ENCODE peak calls at places on chromosome 9, in six cellular contexts. I, R, S, D, E and T are unnamed samples.

GRCh38 chr9:18906656-18907395 is 126.2 kb downstream of the SAXO1 start:
- DNase-seq in I (no peak), R (peak), S (no peak), D (peak), E (no peak), T (no peak)

GRCh38 chr9:135858491-135859185 is 48.7 kb downstream of the CAMSAP1 start:
- DNase-seq in I (no peak), R (no peak), S (no peak), D (peak), E (no peak), T (no peak)

GRCh38 chr9:32550046-32550608 is 2.0 kb upstream of the SMIM27 start:
- DNase-seq in I (no peak), R (no peak), S (no peak), D (peak), E (no peak), T (peak)

GRCh38 chr9:114425126-114425525 is 37.3 kb upstream of the AKNA start:
- DNase-seq in I (no peak), R (no peak), S (no peak), D (no peak), E (no peak), T (no peak)

GRCh38 chr9:5708414-5708813 is 79.5 kb downstream of the RIC1 start:
- DNase-seq in I (no peak), R (no peak), S (no peak), D (no peak), E (no peak), T (peak)

GRCh38 chr9:136901516-136902258 is 15.4 kb downstream of the TRAF2 start:
- DNase-seq in I (peak), R (peak), S (no peak), D (peak), E (no peak), T (no peak)

GRCh38 chr9:6692891-6693361 is 47.4 kb upstream of the GLDC start:
- DNase-seq in I (no peak), R (no peak), S (no peak), D (no peak), E (no peak), T (no peak)

GRCh38 chr9:136599811-136600660 is 54.2 kb upstream of the NOTCH1 start:
- DNase-seq in I (no peak), R (no peak), S (no peak), D (no peak), E (no peak), T (no peak)

GRCh38 chr9:104110509-104110908 is 16.4 kb downstream of the SMC2 start:
- DNase-seq in I (no peak), R (no peak), S (no peak), D (no peak), E (no peak), T (no peak)

GRCh38 chr9:135507104-135508035 is 6.9 kb downstream of the MRPS2 start:
- DNase-seq in I (peak), R (no peak), S (no peak), D (no peak), E (no peak), T (no peak)

GRCh38 chr9:97773723-97774122 is 76.6 kb upstream of the XPA start:
- DNase-seq in I (no peak), R (peak), S (no peak), D (peak), E (peak), T (peak)

GRCh38 chr9:99820330-99821186 is 1.1 kb upstream of the NR4A3 start:
- DNase-seq in I (peak), R (peak), S (peak), D (peak), E (peak), T (peak)

GRCh38 chr9:96232539-96233241 is 69.3 kb downstream of the HSD17B3 start:
- DNase-seq in I (peak), R (peak), S (peak), D (peak), E (peak), T (peak)

GRCh38 chr9:2559212-2560152 is 62.1 kb upstream of the VLDLR start:
- DNase-seq in I (peak), R (peak), S (peak), D (peak), E (peak), T (no peak)

GRCh38 chr9:97572196-97572891 is 60.8 kb downstream of the TSTD2 start:
- DNase-seq in I (no peak), R (peak), S (no peak), D (no peak), E (no peak), T (no peak)

GRCh38 chr9:131530546-131530929 is 525 bp downstream of the UCK1 start:
- DNase-seq in I (peak), R (no peak), S (peak), D (peak), E (no peak), T (peak)

GRCh38 chr9:2417730-2418129 is 203.9 kb upstream of the VLDLR start:
- DNase-seq in I (no peak), R (no peak), S (no peak), D (no peak), E (no peak), T (no peak)

DNA sequence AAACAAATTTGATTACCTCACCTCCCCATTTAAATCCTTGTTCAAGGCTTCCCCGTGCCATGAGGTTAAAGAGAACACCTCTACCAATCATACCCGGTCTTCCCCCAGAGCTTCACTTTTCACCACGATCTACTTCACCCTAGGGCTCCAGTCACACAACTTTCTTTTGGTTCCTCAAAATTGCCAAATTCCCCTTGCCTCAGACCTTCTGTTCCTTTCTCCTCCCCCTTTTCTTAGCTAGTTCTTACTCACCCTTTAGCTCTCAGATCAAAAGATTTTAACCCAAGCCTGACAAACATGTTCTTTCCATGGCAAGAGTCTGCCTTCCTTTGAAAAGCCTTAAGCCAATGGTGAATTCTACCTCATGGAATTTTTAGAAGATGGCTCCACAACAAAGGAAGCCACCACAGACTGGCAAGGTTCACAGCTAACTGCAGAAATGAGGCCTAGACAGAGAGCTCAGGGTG is 56.7 kb downstream of the MAPKAP1 start:
- DNase-seq in I (no peak), R (no peak), S (no peak), D (peak), E (no peak), T (no peak)
- TF ChIP-seq POLR2A in I (no peak), R (no peak), S (no peak), D (no peak), E (no peak), T (no peak)

DNA sequence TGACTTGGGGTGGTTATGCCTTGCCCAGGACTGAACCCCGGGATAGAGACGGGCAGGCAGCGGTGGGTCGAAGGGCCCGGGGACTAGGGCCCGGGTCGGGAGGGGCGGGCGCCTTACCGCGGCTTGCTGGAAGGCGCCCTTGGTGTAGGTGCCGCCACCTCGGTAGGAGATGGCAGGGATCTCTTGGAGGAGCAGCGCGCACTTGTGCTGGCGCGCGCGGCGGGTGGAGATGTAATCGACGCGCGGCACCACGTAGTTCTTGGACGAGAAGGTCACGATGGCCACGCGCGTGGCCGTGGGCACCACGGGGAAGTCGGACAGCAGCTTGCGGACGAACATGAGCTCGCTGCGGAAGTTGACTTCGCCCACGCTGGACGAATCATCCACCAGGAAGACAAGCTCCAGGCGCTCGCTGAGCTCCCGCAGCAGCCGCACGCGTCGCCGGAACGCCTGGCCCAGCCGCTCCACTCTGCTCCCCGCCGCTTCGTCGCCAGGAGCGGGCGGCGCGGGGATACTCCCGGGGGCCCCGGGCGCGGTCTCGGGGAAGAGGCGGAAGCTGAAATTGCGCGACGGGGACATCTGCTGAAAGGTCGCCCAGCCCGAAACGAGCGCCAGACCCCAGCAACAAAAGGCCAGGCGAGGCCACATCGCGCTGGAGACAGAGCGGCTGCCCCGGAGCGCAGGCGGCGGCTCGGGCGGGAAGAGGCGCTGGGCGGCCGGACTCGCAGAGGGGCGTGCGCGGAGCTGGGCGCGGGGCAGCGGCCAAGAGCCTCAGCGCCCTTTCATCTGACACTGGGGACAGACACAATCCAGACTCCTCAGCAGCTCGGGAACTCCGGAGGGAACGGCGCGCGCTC is at the start of gene SVEP1:
- DNase-seq in I (peak), R (no peak), S (no peak), D (peak), E (peak), T (peak)
- TF ChIP-seq POLR2A in I (no peak), R (no peak), S (no peak), D (peak), E (no peak), T (no peak)

GRCh38 chr9:36738318-36738975 is 165.8 kb downstream of the MELK start:
- DNase-seq in I (no peak), R (peak), S (peak), D (peak), E (no peak), T (no peak)
- TF ChIP-seq POLR2A in I (no peak), R (no peak), S (no peak), D (no peak), E (no peak), T (no peak)

GRCh38 chr9:111482656-111483418 is 1.3 kb downstream of the ECPAS start:
- DNase-seq in I (peak), R (peak), S (peak), D (peak), E (peak), T (peak)
- TF ChIP-seq POLR2A in I (peak), R (peak), S (peak), D (peak), E (no peak), T (peak)

GRCh38 chr9:133449760-133450159 is 10.0 kb upstream of the CACFD1 start:
- DNase-seq in I (peak), R (peak), S (no peak), D (no peak), E (no peak), T (no peak)

GRCh38 chr9:133443982-133444381 is 15.8 kb upstream of the CACFD1 start:
- DNase-seq in I (no peak), R (peak), S (no peak), D (peak), E (no peak), T (no peak)

GRCh38 chr9:133452562-133452961 is 7.2 kb upstream of the CACFD1 start:
- DNase-seq in I (no peak), R (no peak), S (no peak), D (no peak), E (no peak), T (no peak)

GRCh38 chr9:133445293-133445969 is 14.3 kb upstream of the CACFD1 start:
- DNase-seq in I (no peak), R (no peak), S (no peak), D (no peak), E (no peak), T (no peak)

DNA sequence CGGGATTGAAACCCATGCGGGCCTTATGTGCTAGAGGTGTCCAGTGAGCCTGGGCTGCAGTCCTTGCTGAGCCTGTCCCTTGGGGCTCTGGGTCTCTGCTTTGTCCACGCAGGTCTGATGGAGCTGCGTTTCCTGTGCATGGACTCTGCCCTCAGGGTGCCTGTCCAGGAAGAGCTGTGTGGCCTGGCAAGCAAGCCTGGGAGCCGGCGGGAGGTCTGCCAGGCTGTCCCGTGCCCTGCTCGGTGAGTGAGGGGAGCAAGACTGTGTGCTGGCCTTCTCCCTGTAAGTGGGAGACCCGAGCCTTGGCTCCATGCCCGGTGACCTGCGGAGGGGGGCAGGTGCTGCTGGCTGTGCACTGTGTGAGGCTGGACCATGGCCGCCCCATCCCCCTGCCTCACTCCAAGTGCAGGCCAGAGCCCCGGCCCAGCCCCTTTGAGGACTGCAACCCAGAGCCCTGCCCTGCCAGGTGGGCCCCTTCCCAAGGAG is 11.2 kb upstream of the CACFD1 start:
- DNase-seq in I (no peak), R (no peak), S (no peak), D (no peak), E (no peak), T (no peak)
- TF ChIP-seq POLR2A in I (no peak), R (no peak), S (no peak), D (no peak), E (no peak), T (no peak)

GRCh38 chr9:36282275-36282674 is 24.0 kb upstream of the GNE start:
- DNase-seq in I (no peak), R (no peak), S (no peak), D (no peak), E (no peak), T (no peak)

GRCh38 chr9:36289836-36290435 is 31.7 kb upstream of the GNE start:
- DNase-seq in I (no peak), R (no peak), S (no peak), D (no peak), E (no peak), T (no peak)

GRCh38 chr9:36288057-36288456 is 29.8 kb upstream of the GNE start:
- DNase-seq in I (no peak), R (no peak), S (no peak), D (no peak), E (no peak), T (no peak)

GRCh38 chr9:36284226-36284625 is 26.0 kb upstream of the GNE start:
- DNase-seq in I (no peak), R (no peak), S (no peak), D (no peak), E (no peak), T (no peak)

GRCh38 chr9:36286388-36286787 is 28.1 kb upstream of the GNE start:
- DNase-seq in I (no peak), R (no peak), S (no peak), D (no peak), E (no peak), T (no peak)
- TF ChIP-seq POLR2A in I (no peak), R (no peak), S (no peak), D (no peak), E (no peak), T (no peak)

GRCh38 chr9:123883634-123884033 is 46.3 kb downstream of the DENND1A start:
- DNase-seq in I (no peak), R (peak), S (no peak), D (peak), E (no peak), T (no peak)
- TF ChIP-seq POLR2A in I (no peak), R (no peak), S (no peak), D (no peak), E (no peak), T (no peak)

DNA sequence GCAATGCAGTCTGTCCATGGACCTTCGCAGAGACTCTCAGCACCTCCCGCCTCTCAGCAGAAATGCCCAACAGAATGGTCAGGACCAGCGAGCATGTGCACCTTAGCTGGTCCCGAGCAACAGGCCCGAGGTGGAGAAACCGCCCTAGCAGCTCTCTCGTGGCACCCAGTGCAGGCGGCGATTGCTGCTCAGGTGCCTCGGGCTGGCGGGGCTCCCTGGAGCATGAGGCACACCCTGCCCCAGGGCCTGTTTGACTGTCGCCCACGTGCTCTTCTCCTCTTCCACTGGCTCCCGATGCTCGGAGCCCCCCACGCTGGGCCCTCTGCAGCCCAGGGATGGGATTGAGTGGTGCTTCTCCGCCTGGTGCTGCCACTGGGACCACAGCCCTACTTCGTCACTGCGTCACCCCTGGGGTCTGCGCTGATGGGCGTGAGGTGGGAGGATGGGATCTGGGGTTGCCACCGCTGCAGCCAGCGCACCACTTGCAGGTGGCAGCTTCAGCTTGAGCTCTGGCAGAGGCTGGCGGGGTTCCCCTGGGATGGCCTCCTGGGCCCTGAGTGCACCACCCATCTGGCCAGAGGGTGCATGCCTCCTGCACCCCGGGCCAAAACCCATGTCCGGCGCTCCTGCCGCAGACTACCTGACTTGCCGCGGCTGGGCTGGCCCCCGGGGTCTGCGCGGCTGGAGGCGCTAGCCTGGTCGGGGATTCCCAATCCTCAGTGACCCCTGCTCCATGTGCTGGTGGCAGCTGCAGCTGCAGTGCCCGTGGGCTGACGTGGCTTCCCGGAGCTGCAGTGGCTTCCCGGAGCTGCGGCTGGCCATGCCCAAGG is 244.2 kb downstream of the FOXD4L6 start:
- DNase-seq in I (no peak), R (no peak), S (no peak), D (no peak), E (no peak), T (no peak)
- TF ChIP-seq POLR2A in I (no peak), R (no peak), S (no peak), D (no peak), E (no peak), T (no peak)

GRCh38 chr9:35829084-35829763 is at the start of gene TMEM8B:
- DNase-seq in I (peak), R (peak), S (peak), D (peak), E (peak), T (peak)
- TF ChIP-seq POLR2A in I (no peak), R (no peak), S (peak), D (peak), E (no peak), T (no peak)